ENCODE peak calls at places on chromosome 6, in five cellular contexts. X is left ventricle myocardium inferior, A is dorsolateral prefrontal cortex, F is lung, Y is ovary. O is an unnamed sample. For H3K27me3, the result is how much of the 10 kb centered on the place peaks cover.

GRCh38 chr6:31952140-31952805 is 6.4 kb downstream of the CFB start:
- DNase-seq in X (peak), A (peak), Y (peak), F (peak), O (no peak)

GRCh38 chr6:6736753-6737654 is 148.5 kb downstream of the LY86 start:
- DNase-seq in Y (peak), X (peak), F (no peak), A (no peak), O (no peak)

GRCh38 chr6:52514514-52514913 is 62.3 kb downstream of the TRAM2 start:
- DNase-seq in Y (no peak), F (peak), X (peak), A (no peak), O (no peak)

GRCh38 chr6:7249946-7250643 is 62.9 kb downstream of the SSR1 start:
- DNase-seq in X (no peak), Y (no peak), A (peak), F (no peak), O (no peak)

GRCh38 chr6:56637640-56638039 is 5.0 kb downstream of the DST start:
- DNase-seq in X (no peak), Y (no peak), F (no peak), A (no peak), O (no peak)

GRCh38 chr6:96853083-96853482 is 15.8 kb upstream of the GPR63 start:
- DNase-seq in Y (no peak), A (no peak), X (no peak), F (no peak), O (no peak)

GRCh38 chr6:155313602-155314091 is 637 bp downstream of the TFB1M start:
- DNase-seq in Y (no peak), X (no peak), F (no peak), A (no peak), O (no peak)

GRCh38 chr6:55825402-55826051 is 49.9 kb downstream of the BMP5 start:
- DNase-seq in Y (no peak), X (no peak), A (no peak), F (no peak), O (no peak)

GRCh38 chr6:39426057-39426592 is 103.6 kb upstream of the KCNK16 start:
- DNase-seq in X (no peak), Y (no peak), F (no peak), A (no peak), O (no peak)

GRCh38 chr6:99568103-99568933 is at the start of gene CCNC:
- DNase-seq in A (peak), Y (peak), F (peak), X (peak), O (peak)

GRCh38 chr6:129667621-129668020 is 42.4 kb downstream of the ARHGAP18 start:
- DNase-seq in X (no peak), F (no peak), Y (no peak), A (no peak), O (no peak)

GRCh38 chr6:72746276-72746675 is 124.4 kb downstream of the KCNQ5 start:
- DNase-seq in Y (no peak), X (no peak), A (no peak), F (no peak), O (no peak)

GRCh38 chr6:78599526-78599925 is 267.8 kb upstream of the IRAK1BP1 start:
- DNase-seq in Y (no peak), X (no peak), F (no peak), A (no peak), O (no peak)

GRCh38 chr6:33915134-33915533 is 111.3 kb upstream of the MLN start:
- DNase-seq in X (peak), A (no peak), F (no peak), Y (no peak), O (no peak)

GRCh38 chr6:139605350-139605749 is 230.9 kb upstream of the CITED2 start:
- DNase-seq in A (no peak), X (no peak), F (no peak), Y (no peak), O (no peak)

GRCh38 chr6:133918208-133918930 is 29.5 kb downstream of the TCF21 start:
- DNase-seq in A (no peak), X (no peak), F (no peak), Y (no peak), O (no peak)

GRCh38 chr6:70758883-70759282 is 91.2 kb downstream of the SMAP1 start:
- DNase-seq in F (no peak), Y (no peak), A (no peak), X (no peak), O (no peak)

GRCh38 chr6:35969676-35970075 is 48.8 kb upstream of the SRPK1 start:
- DNase-seq in Y (no peak), A (no peak), F (no peak), X (no peak), O (no peak)

GRCh38 chr6:35970181-35970580 is 49.3 kb upstream of the SRPK1 start:
- DNase-seq in A (no peak), Y (no peak), X (no peak), F (no peak), O (no peak)

GRCh38 chr6:35973670-35974222 is 50.7 kb downstream of the SLC26A8 start:
- DNase-seq in Y (no peak), X (no peak), F (no peak), A (no peak), O (no peak)

GRCh38 chr6:35977308-35977707 is 47.1 kb downstream of the SLC26A8 start:
- DNase-seq in X (peak), A (no peak), Y (no peak), F (no peak), O (no peak)

GRCh38 chr6:35972471-35972985 is 51.6 kb upstream of the SRPK1 start:
- DNase-seq in Y (no peak), F (no peak), A (no peak), X (no peak), O (no peak)
- TF ChIP-seq CTCF in Y (no peak), F (no peak), A (no peak), X (peak), O (no peak)

DNA sequence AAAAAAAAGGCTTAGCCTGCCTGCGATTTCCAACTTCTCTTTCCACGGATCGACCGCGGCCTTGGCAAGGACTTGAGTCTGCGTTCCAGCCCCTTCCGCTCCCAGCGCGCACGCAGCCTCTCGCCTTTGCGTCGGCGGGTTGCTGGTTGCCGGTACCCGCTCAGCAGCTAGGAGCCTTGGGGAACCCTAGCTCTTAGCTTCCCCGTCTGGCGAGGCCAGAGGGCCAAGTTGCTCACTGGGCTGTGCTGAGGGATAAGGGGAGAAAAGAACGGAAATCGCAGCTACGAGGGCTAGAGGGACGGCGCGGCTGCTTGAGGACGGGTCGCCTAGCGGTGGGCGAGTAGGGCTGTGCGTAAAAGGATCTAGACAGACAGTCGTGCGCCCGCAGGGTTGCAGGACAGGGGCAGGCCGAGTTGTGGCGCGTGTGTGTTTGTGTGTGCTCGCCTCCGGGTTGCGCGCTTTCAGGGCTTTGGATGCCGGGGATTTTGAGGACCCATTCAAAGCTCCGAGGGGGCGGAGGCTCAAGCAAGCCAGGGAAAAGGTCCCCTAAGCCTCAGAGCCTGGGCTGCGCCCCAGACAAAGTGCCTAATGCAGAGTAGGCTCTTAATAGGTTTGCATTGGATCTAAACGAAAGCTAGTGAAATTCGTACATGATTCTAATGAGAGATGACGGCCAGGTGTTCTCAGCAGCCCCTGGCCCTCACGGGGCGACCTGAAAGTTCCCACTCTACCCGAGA is 40.5 kb upstream of the OSTM1 start:
- DNase-seq in Y (peak), F (peak), A (peak), X (peak), O (no peak)
- H3K27me3 ChIP-seq in Y (under half), F (under half), A (under half), X (half or more), O (half or more)

DNA sequence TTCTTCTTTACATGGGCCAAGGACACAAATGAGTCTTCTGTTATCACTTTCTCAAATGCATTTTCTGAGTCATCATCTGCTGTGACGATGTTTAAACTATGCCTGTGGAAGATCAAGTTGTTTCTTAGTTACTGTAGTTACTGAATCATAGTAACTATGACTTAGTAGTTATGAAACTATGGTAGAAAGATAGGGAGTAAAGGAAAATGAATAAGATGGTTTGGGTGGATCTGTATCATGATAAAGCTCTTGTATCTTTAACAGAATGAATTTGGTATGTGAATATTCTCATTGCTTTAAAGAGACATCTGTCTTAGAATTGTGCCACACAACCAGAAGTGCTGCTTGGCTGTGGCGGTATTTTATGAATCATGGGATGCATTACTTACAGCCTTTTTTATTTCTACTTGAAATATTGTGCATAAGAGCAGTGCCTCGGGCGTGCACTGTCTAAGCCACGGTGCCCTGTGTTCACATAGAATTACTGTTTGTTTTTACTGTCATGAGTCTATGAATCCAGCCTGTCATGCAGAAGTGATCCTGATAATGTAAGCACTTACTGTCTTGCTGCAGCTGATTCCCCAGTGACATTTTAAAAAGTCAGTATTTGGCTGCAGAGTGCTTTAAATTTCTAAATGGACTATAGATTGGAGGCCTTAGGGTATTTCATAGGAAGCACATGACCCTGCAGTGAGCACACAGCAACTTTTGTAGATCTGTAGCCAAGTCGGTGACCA is 215.2 kb downstream of the TMEM242 start:
- DNase-seq in X (no peak), F (no peak), A (no peak), Y (no peak), O (no peak)
- H3K27ac ChIP-seq in X (no peak), F (peak), A (no peak), Y (no peak), O (no peak)

GRCh38 chr6:109477725-109478124 is 5.3 kb downstream of the ZBTB24 start:
- DNase-seq in A (no peak), Y (no peak), X (no peak), F (no peak), O (no peak)

GRCh38 chr6:109473120-109473519 is 9.9 kb downstream of the ZBTB24 start:
- DNase-seq in A (no peak), Y (no peak), F (no peak), X (no peak), O (no peak)

GRCh38 chr6:109477184-109477583 is 5.8 kb downstream of the ZBTB24 start:
- DNase-seq in Y (no peak), F (no peak), A (no peak), X (no peak), O (no peak)

GRCh38 chr6:109474995-109475394 is 8.0 kb downstream of the ZBTB24 start:
- DNase-seq in A (no peak), F (no peak), Y (no peak), X (no peak), O (no peak)

DNA sequence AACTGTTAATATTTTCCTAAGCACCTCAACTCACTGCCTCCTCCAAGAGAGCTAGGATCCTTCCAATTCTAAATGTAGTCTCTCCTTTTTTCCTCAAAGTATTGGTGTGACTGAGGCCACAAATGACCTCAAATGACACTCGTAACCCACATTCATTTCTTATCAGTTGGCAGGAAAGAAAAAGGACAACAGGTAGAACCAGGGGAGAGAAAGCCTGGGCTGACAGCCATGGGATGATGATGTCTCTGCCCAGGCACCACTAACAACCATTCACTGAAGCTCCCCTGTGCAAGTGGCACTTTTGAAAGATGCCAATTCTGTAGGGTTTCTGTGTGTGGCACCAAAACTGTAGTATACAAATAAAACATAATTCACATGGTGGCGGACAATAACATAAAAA is 7.4 kb downstream of the ZBTB24 start:
- DNase-seq in F (no peak), Y (no peak), A (no peak), X (no peak), O (no peak)
- TF ChIP-seq CTCF in F (no peak), Y (no peak), A (no peak), X (no peak), O (no peak)

GRCh38 chr6:28808383-28808782 is 115.4 kb downstream of the TRIM27 start:
- DNase-seq in F (no peak), Y (no peak), X (no peak), A (no peak), O (no peak)
- H3K27me3 ChIP-seq in F (under half), Y (under half), X (half or more), A (half or more), O (half or more)

GRCh38 chr6:18314317-18314997 is 50.1 kb upstream of the DEK start:
- DNase-seq in Y (no peak), A (no peak), F (no peak), X (no peak), O (no peak)

GRCh38 chr6:18307006-18307405 is 42.7 kb upstream of the DEK start:
- DNase-seq in Y (no peak), X (no peak), F (no peak), A (no peak), O (no peak)

GRCh38 chr6:18308070-18308735 is 43.9 kb upstream of the DEK start:
- DNase-seq in F (no peak), A (no peak), Y (no peak), X (no peak), O (no peak)

GRCh38 chr6:18312368-18312767 is 48.0 kb upstream of the DEK start:
- DNase-seq in Y (no peak), X (no peak), F (no peak), A (no peak), O (no peak)

GRCh38 chr6:18309046-18309445 is 44.7 kb upstream of the DEK start:
- DNase-seq in A (no peak), F (no peak), Y (no peak), X (no peak), O (no peak)
- H3K27ac ChIP-seq in A (no peak), F (no peak), Y (no peak), X (no peak), O (no peak)

GRCh38 chr6:1313755-1314503 is 2.0 kb downstream of the FOXQ1 start:
- DNase-seq in F (no peak), X (no peak), A (peak), Y (no peak), O (no peak)
- TF ChIP-seq CTCF in F (peak), X (peak), A (peak), Y (no peak), O (no peak)

GRCh38 chr6:170420264-170420663 is 113.7 kb downstream of the FAM120B start:
- DNase-seq in F (no peak), Y (no peak), A (no peak), X (no peak), O (no peak)
- H3K27me3 ChIP-seq in F (under half), Y (under half), A (under half), X (half or more), O (under half)

DNA sequence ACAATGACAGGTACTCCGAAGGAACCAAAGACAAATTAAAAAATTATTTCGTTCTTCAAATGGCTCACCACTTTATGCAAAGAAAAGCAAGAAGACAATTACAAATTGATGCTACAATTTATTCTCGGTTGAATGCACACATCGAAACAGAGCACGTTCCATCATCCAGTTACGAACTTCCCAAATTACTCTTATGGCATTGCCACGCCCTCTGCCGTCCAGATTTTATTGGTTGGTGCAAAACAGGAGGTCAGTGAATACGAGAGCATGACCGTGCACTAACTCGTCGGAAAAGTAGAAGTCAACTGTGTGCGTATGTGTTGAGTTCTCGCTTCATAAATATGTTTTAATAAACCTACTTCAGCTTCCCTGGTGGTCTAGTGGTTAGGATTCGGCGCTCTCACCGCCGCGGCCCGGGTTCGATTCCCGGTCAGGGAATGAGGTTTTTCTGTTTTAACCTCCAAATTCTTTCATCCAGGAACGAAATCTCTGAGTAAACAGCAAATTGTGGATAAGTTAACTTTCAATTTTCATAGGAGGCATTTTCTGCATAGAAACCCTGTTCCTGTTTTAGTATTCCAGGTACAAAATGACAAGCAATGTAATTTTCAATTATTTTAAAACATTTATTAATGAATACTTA is 23.2 kb downstream of the ZNF311 start:
- DNase-seq in F (peak), A (peak), X (peak), Y (peak), O (peak)
- H3K27ac ChIP-seq in F (peak), A (peak), X (peak), Y (no peak), O (no peak)

DNA sequence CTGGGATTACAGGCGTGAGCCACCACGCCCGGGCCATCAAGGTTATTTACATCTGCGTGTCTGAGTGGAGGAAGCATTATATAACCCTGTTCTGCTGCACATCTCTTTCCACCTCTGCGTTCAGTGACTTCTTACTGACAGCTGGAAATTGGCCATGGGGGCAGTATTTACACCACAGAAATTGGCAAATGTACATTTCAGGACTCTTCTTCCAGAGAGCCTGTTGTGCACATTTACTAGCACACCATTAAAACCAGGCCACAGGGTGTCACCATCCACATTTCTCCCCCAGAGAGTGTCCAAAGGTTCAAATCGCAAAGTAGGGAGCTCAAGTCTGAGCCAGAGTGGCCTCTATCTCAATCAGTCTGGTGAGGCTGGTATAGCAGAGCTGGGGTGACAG is 62.9 kb upstream of the SNX9 start:
- DNase-seq in A (no peak), X (no peak), F (no peak), Y (no peak), O (no peak)
- TF ChIP-seq CTCF in A (no peak), X (no peak), F (no peak), Y (no peak), O (no peak)

O was measured in CD4-positive, alpha-beta T cell.